ENCODE peak calls at places on chromosomes 1 and 21, in eight cellular contexts. J is cardiac fibroblast, O is heart left ventricle, U is GM12865, S is cardiac muscle cell, X is breast epithelium, D is left ventricle myocardium inferior, T is right atrium auricular region. Z is an unnamed sample.

GRCh38 chr1:33149453-33150190 is 32.2 kb downstream of the TRIM62 start:
- DNase-seq in O (no peak), D (no peak), T (no peak), S (no peak), U (no peak), J (no peak), X (peak), Z (no peak)

GRCh38 chr1:69377507-69377906 is 190.2 kb upstream of the LRRC7 start:
- DNase-seq in J (no peak), T (no peak), O (no peak), D (no peak), X (no peak), U (no peak), S (no peak), Z (no peak)

GRCh38 chr1:162716123-162716522 is 74.4 kb upstream of the HSD17B7 start:
- DNase-seq in S (no peak), X (no peak), T (no peak), D (peak), U (no peak), J (no peak), O (no peak), Z (no peak)

GRCh38 chr1:10236405-10237156 is 26.2 kb downstream of the KIF1B start:
- DNase-seq in X (no peak), D (no peak), J (no peak), T (no peak), U (no peak), O (no peak), S (peak), Z (peak)

GRCh38 chr1:7454052-7454815 is 316.9 kb upstream of the VAMP3 start:
- DNase-seq in X (no peak), U (peak), O (no peak), T (no peak), D (peak), S (peak), J (peak), Z (peak)

GRCh38 chr1:170145691-170146676 is at the start of gene NTMT2:
- DNase-seq in D (peak), X (no peak), S (peak), J (peak), T (no peak), U (peak), O (peak), Z (no peak)

GRCh38 chr1:2927393-2927792 is 93.9 kb upstream of the ACTRT2 start:
- DNase-seq in S (no peak), O (no peak), U (no peak), T (no peak), D (no peak), J (no peak), X (no peak), Z (no peak)

GRCh38 chr1:110607663-110608230 is 1.6 kb upstream of the KCNA2 start:
- DNase-seq in T (no peak), D (no peak), J (no peak), S (no peak), X (no peak), O (no peak), U (no peak), Z (no peak)

GRCh38 chr1:196102826-196103225 is 505.4 kb downstream of the KCNT2 start:
- DNase-seq in X (no peak), S (no peak), T (no peak), J (no peak), O (no peak), D (no peak), U (no peak), Z (no peak)

GRCh38 chr1:23751050-23751814 is 8.0 kb downstream of the ELOA start:
- DNase-seq in S (peak), J (peak), O (peak), D (no peak), U (peak), X (no peak), T (no peak), Z (peak)

GRCh38 chr1:110390692-110391232 is at the start of gene SLC16A4:
- DNase-seq in T (no peak), D (no peak), U (no peak), X (no peak), J (peak), O (no peak), S (peak), Z (peak)

GRCh38 chr1:182301467-182302198 is 90.0 kb downstream of the GLUL start:
- DNase-seq in X (no peak), D (peak), U (peak), S (peak), J (no peak), T (peak), O (peak), Z (peak)

GRCh38 chr1:171441278-171441677 is 44.1 kb upstream of the PRRC2C start:
- DNase-seq in O (no peak), T (no peak), J (peak), D (no peak), U (no peak), S (peak), X (no peak), Z (peak)

GRCh38 chr1:174060090-174060489 is 37.9 kb upstream of the RC3H1 start:
- DNase-seq in S (no peak), T (no peak), X (no peak), D (no peak), O (no peak), U (no peak), J (peak), Z (no peak)

DNA sequence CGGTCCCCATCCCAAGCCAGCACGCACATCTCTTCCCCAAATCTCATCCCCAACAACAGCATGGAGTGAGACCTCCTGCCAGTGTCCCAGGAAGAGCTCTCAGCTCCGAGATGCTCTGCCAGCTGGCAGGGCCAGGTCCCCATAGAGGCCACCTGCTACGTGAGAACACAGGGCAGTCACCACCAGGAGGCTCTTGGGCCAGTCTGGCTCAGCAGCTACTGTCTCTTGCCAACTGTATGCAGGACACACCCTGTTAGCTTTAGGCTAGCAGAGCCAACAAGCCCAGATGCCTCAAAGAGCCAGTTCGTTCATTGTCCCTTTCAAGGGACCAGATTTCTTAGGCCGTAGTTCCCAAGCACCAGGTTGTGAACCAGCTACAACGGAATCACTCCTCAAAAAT is 36.9 kb downstream of the FBXO2 start:
- DNase-seq in S (no peak), O (no peak), X (no peak), D (no peak), J (no peak), U (no peak), T (no peak), Z (no peak)
- TF ChIP-seq CTCF in S (no peak), O (no peak), X (no peak), D (no peak), J (no peak), U (no peak), T (no peak), Z (no peak)

GRCh38 chr1:6423321-6423999 is 1.1 kb upstream of the ESPN start:
- DNase-seq in O (no peak), D (no peak), J (peak), U (peak), X (peak), S (peak), T (no peak), Z (peak)

GRCh38 chr1:6426321-6426971 is 1.9 kb downstream of the ESPN start:
- DNase-seq in U (no peak), S (no peak), T (no peak), X (no peak), O (no peak), J (no peak), D (no peak), Z (no peak)

GRCh38 chr1:6425671-6426070 is 1.1 kb downstream of the ESPN start:
- DNase-seq in T (no peak), X (no peak), O (no peak), U (no peak), S (no peak), J (no peak), D (no peak), Z (no peak)

GRCh38 chr1:6424000-6424565 is 493 bp upstream of the ESPN start:
- DNase-seq in U (no peak), S (no peak), J (no peak), X (no peak), T (no peak), O (no peak), D (no peak), Z (no peak)

DNA sequence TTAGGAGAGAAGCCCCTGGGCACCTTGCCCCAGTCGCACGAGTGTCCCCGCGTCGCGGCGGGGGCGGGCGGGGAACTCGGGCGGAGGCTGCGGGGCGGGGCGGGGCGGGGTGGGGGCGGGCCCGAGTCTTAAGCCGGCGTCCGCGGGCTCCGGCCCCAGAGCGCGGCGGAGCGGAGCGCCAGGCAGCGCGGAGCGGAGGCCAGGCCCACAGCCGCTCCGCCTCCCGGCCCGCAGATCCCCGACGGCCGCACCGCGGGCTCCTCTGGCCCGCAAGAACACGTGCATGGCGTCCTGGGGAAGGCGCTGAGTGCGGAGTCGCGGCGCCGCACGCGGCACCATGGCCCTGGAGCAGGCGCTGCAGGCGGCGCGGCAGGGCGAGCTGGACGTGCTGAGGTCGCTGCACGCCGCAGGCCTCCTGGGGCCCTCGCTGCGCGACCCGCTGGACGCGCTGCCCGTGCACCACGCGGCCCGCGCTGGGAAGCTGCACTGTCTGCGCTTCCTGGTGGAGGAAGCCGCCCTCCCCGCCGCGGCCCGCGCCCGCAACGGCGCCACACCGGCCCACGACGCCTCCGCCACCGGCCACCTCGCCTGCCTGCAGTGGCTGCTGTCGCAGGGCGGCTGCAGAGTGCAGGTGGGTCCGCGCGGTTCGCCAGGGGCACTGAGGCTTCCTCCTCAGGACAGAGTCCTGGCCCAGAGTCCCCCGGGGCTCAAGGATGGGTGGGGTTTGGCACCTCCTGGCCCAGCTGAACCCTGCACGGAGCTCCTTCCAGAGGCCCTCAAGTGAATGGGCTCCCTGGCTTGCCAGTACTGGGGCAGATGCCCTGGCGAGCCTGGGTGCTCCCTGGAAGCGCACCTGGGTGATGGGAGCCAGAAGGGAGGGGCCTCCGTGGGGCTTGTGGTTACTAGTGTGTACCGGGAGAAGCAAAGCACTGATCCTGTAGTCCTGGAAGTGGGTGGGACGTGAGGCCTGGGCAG is at the start of gene ESPN:
- DNase-seq in J (no peak), S (no peak), D (no peak), O (no peak), X (no peak), T (no peak), U (no peak), Z (no peak)
- H3K4me3 ChIP-seq in J (no peak), S (no peak), D (peak), O (no peak), X (peak), T (no peak), U (no peak), Z (no peak)

DNA sequence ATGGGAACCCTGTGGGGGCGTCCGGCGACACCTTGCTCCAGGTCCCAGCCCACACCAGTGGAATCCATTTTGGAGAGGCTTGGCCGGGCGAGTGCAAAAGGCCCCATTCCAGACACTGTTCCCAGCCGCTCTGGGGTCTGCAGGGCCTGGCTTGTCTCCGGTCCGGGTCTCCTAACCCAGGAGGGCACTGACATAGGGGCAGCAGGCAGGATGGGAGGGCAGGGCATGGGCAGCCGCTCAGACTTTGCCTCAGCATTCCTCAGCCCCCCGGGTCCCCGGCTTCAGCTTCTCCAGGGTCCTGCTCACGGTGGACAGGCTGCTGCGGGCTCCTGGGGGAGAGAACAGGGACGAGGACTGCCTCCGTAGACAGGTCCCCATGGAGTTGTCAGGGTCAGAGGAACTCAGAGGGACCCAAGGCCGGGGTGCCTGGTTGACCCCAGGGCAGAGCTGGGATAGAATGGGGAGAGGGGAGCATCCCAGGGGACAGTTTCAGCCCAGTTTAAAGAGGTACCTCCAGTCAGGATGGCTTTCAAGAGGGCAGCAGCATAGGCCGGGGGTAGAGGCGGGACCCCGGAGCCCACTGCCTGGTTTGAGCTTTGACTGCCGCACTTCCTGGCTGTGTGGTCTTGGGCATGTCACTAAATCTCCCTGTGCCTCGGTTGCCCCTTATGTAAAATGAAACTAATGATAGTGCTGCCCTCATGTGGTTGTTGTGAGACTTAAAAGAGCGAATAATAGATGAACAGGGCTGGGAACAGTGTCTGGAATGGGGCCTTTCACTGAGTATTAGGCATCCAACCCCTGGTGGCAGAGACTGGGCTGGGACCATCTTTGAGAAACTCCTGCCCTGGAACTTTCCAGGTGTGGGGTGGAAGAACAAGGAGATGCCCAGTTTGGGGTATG is 3.7 kb downstream of the KNCN start:
- DNase-seq in S (peak), J (peak), O (no peak), U (peak), T (no peak), X (no peak), D (no peak), Z (peak)
- TF ChIP-seq CTCF in S (peak), J (peak), O (peak), U (peak), T (peak), X (peak), D (peak), Z (peak)

DNA sequence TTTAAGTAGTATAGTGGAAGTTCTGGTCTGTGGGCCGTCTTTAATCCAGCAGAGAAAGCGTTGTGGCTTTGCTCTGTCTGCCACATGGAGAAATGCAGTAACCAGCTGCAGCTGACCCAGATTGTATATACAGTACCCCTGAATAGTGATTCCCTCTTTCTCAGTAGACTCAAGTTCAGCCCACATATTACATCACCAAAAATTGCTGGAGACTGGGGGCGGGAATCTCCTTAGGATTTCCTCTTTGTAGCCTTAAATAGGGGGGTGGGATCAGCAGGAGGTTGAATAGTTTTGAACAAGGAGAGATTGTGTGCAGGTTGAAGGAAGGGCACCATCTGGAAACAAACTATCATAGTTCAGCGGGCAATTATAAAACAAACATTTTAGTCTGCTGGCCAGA is at the start of gene ANGPTL1:
- DNase-seq in X (no peak), S (peak), D (no peak), J (peak), T (no peak), U (no peak), O (no peak), Z (peak)
- H3K4me3 ChIP-seq in X (peak), S (no peak), D (peak), J (no peak), T (peak), U (no peak), O (peak), Z (no peak)

GRCh38 chr1:99326215-99326949 is 62.1 kb downstream of the PLPPR4 start:
- DNase-seq in O (no peak), J (peak), X (no peak), D (no peak), U (no peak), S (peak), T (no peak), Z (no peak)
- TF ChIP-seq CTCF in O (peak), J (peak), X (no peak), D (peak), U (peak), S (peak), T (peak), Z (peak)

GRCh38 chr1:223030871-223031270 is 112.2 kb downstream of the TLR5 start:
- DNase-seq in X (no peak), T (no peak), O (no peak), J (no peak), D (no peak), U (no peak), S (no peak), Z (no peak)

GRCh38 chr1:223034270-223034798 is 108.7 kb downstream of the TLR5 start:
- DNase-seq in D (no peak), J (no peak), O (no peak), T (no peak), S (no peak), X (no peak), U (no peak), Z (no peak)

GRCh38 chr1:223033658-223034057 is 109.4 kb downstream of the TLR5 start:
- DNase-seq in O (no peak), U (no peak), S (no peak), X (no peak), D (no peak), J (no peak), T (no peak), Z (no peak)

GRCh38 chr1:223031690-223032601 is 111.1 kb downstream of the TLR5 start:
- DNase-seq in X (no peak), T (peak), O (peak), S (peak), J (peak), U (no peak), D (peak), Z (peak)

DNA sequence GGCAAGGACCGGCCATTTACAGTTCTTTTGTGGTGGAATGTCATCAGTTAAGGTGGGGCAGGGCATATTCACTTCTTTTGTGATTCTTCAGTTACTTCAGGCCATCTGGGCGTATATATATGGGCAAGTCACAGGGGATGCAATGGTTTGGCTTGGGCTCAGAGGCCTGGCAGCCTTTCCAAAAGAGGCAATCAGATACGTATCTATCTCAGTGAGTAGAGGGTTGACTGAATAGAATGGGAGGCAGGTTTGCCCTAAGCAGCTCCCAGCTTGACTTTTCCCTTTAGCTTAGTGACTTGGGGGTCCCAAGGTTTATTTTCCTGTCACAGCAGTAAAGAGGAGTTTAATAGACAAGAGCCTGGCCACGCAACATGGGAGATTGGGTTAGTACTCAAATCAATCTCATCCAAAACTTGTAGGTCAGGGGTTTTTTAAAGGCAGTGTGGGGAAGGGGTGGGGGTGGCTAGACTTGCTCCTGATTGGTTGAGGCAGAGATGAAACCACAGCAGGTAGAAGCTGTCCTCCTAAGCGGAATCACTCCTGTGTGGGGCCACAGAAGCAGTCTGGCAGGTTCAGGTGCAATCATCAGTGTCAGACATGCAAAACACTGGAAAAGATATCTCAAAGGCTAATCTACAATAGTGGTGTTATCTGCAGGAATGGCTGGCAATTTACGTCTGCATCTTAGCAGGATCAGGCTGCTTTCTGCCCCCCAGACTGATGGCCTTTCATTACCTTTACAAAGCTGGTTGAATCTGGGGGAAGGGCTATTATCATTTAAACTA is 112.9 kb downstream of the TLR5 start:
- DNase-seq in D (no peak), S (no peak), U (no peak), J (no peak), X (no peak), T (no peak), O (no peak), Z (no peak)
- H3K4me3 ChIP-seq in D (no peak), S (no peak), U (no peak), J (no peak), X (no peak), T (no peak), O (no peak), Z (no peak)

GRCh38 chr21:42574234-42575027 is 60.8 kb downstream of the SLC37A1 start:
- DNase-seq in X (peak), O (no peak), S (peak), U (no peak), D (no peak), J (peak), T (no peak), Z (peak)
- TF ChIP-seq CTCF in X (no peak), O (peak), S (peak), U (no peak), D (peak), J (peak), T (no peak), Z (peak)

GRCh38 chr1:67791261-67791660 is 42.0 kb downstream of the GNG12 start:
- DNase-seq in X (no peak), U (no peak), O (no peak), T (no peak), S (peak), J (peak), D (no peak), Z (no peak)

GRCh38 chr1:67793562-67793961 is 39.7 kb downstream of the GNG12 start:
- DNase-seq in O (no peak), D (no peak), U (no peak), X (no peak), J (peak), T (no peak), S (peak), Z (peak)

GRCh38 chr1:67795179-67795916 is 37.9 kb downstream of the GNG12 start:
- DNase-seq in X (no peak), O (no peak), U (no peak), D (no peak), T (no peak), J (no peak), S (no peak), Z (no peak)

GRCh38 chr1:67791686-67792475 is 41.4 kb downstream of the GNG12 start:
- DNase-seq in J (peak), O (no peak), X (no peak), U (no peak), T (no peak), D (no peak), S (peak), Z (peak)

GRCh38 chr1:67792756-67793475 is 40.4 kb downstream of the GNG12 start:
- DNase-seq in O (no peak), J (peak), T (no peak), S (no peak), D (no peak), U (no peak), X (no peak), Z (no peak)
- H3K4me3 ChIP-seq in O (no peak), J (no peak), T (no peak), S (no peak), D (no peak), U (no peak), X (no peak), Z (peak)

Z was measured in AG10803.